ENCODE peak calls at places on chromosomes 3 and 15, in five cellular contexts. M is body of pancreas, D is mucosa of descending colon, I is BJ, W is colonic mucosa. K is an unnamed sample.

GRCh38 chr15:63874616-63875015 is 40.9 kb upstream of the HERC1 start:
- DNase-seq in M (no peak), W (no peak), D (no peak), I (no peak), K (no peak)

GRCh38 chr3:54999801-55000200 is 71.9 kb upstream of the LRTM1 start:
- DNase-seq in I (no peak), D (no peak), M (no peak), W (no peak), K (no peak)

GRCh38 chr3:141253811-141254210 is 22.2 kb downstream of the PXYLP1 start:
- DNase-seq in W (no peak), D (no peak), I (no peak), M (no peak), K (no peak)

GRCh38 chr3:128392812-128393544 is 73.7 kb downstream of the DNAJB8 start:
- DNase-seq in W (no peak), D (no peak), M (peak), I (no peak), K (no peak)

GRCh38 chr3:29384640-29385039 is 103.8 kb downstream of the RBMS3 start:
- DNase-seq in I (peak), W (no peak), M (no peak), D (no peak), K (peak)

GRCh38 chr3:55481918-55482495 is 5.1 kb downstream of the WNT5A start:
- DNase-seq in D (peak), M (peak), I (no peak), W (peak), K (no peak)

GRCh38 chr3:170989100-170989648 is 37.3 kb downstream of the SLC2A2 start:
- DNase-seq in I (no peak), D (no peak), M (no peak), W (no peak), K (no peak)

GRCh38 chr15:28892789-28893610 is 7.2 kb downstream of the APBA2 start:
- DNase-seq in W (no peak), I (peak), M (peak), D (no peak), K (no peak)

GRCh38 chr15:66233487-66234415 is 19.8 kb downstream of the MEGF11 start:
- DNase-seq in M (no peak), I (no peak), W (no peak), D (no peak), K (peak)

GRCh38 chr15:74301583-74302374 is 65.7 kb downstream of the CCDC33 start:
- DNase-seq in M (no peak), I (no peak), D (no peak), W (no peak), K (no peak)

GRCh38 chr3:119601154-119601553 is 3.5 kb downstream of the PLA1A start:
- DNase-seq in W (no peak), I (no peak), M (no peak), D (no peak), K (no peak)

GRCh38 chr3:70064194-70064787 is 64.8 kb downstream of the SAMMSON start:
- DNase-seq in W (peak), D (no peak), M (peak), I (no peak), K (peak)

GRCh38 chr3:53056442-53056841 is 10.6 kb upstream of the SFMBT1 start:
- DNase-seq in D (no peak), I (no peak), M (no peak), W (no peak), K (no peak)

GRCh38 chr3:40118031-40118610 is 191.4 kb upstream of the EIF1B start:
- DNase-seq in M (no peak), W (no peak), D (no peak), I (no peak), K (no peak)

GRCh38 chr15:52124270-52124878 is 11.8 kb upstream of the BCL2L10 start:
- DNase-seq in M (no peak), I (no peak), D (no peak), W (no peak), K (peak)

GRCh38 chr3:51704511-51704950 is 2.3 kb upstream of the GRM2 start:
- DNase-seq in W (no peak), D (peak), I (no peak), M (no peak), K (no peak)

GRCh38 chr15:52100807-52101206 is 11.8 kb downstream of the BCL2L10 start:
- DNase-seq in D (peak), W (peak), M (peak), I (peak), K (peak)

GRCh38 chr15:98555173-98555515 is 93.2 kb upstream of the IGF1R start:
- DNase-seq in I (no peak), D (no peak), M (peak), W (no peak), K (no peak)

GRCh38 chr15:50257924-50258323 is 7.6 kb downstream of the HDC start:
- DNase-seq in M (no peak), D (no peak), W (no peak), I (no peak), K (peak)

GRCh38 chr3:52518723-52519444 is 14.8 kb downstream of the NT5DC2 start:
- DNase-seq in D (peak), I (no peak), W (peak), M (no peak), K (no peak)

GRCh38 chr3:49639551-49639950 is 34.6 kb upstream of the APEH start:
- DNase-seq in D (no peak), M (no peak), W (no peak), I (no peak), K (no peak)

GRCh38 chr3:196994056-196994455 is 25.4 kb upstream of the PIGZ start:
- DNase-seq in M (no peak), D (peak), I (no peak), W (no peak), K (no peak)

GRCh38 chr3:146800484-146800883 is 195.3 kb upstream of the PLSCR5 start:
- DNase-seq in M (no peak), D (no peak), W (no peak), I (no peak), K (no peak)

GRCh38 chr15:80058851-80059785 is at the start of gene ZFAND6:
- DNase-seq in W (peak), D (peak), I (peak), M (peak), K (peak)

GRCh38 chr15:99732711-99733267 is 448 bp downstream of the LYSMD4 start:
- DNase-seq in D (no peak), M (peak), I (no peak), W (peak), K (peak)

GRCh38 chr3:176872771-176873209 is 324.5 kb downstream of the TBL1XR1 start:
- DNase-seq in W (peak), M (peak), I (no peak), D (peak), K (peak)

DNA sequence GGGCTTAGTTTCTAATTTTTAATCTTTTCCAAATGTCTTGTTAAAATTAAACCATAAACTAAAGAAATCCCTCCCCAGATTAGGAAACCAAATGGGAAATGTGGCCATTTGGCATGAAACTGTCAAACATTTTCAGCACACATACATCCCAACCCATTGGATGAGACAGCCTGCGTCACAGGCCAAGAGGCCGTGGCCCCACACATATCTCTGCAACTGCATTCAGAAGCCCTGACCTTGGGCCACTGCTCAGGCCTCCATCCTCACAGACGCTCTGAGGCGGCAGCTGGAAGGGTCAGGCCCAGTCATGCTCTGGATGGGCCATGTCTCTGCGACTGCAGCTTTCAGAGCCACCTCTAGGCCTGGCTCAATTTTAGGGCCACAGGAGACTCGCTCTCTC is 114.5 kb upstream of the THBS1 start:
- DNase-seq in D (peak), I (peak), M (peak), W (peak), K (no peak)
- TF ChIP-seq CTCF in D (no peak), I (peak), M (no peak), W (no peak), K (no peak)

GRCh38 chr3:178507507-178508442 is 28.5 kb upstream of the KCNMB2 start:
- DNase-seq in I (no peak), D (no peak), W (no peak), M (peak), K (no peak)
- H3K4me3 ChIP-seq in I (no peak), D (no peak), W (no peak), M (no peak), K (no peak)

GRCh38 chr3:66986406-66986805 is 11.7 kb upstream of the KBTBD8 start:
- DNase-seq in M (no peak), W (no peak), I (no peak), D (no peak), K (no peak)

GRCh38 chr3:66989241-66989640 is 8.9 kb upstream of the KBTBD8 start:
- DNase-seq in D (no peak), I (no peak), W (no peak), M (no peak), K (no peak)

GRCh38 chr3:66991478-66991877 is 6.6 kb upstream of the KBTBD8 start:
- DNase-seq in I (no peak), M (no peak), W (no peak), D (no peak), K (peak)

GRCh38 chr3:66993082-66993481 is 5.0 kb upstream of the KBTBD8 start:
- DNase-seq in W (no peak), D (no peak), I (no peak), M (no peak), K (no peak)

GRCh38 chr3:66989860-66990696 is 8.0 kb upstream of the KBTBD8 start:
- DNase-seq in M (peak), W (no peak), D (no peak), I (no peak), K (no peak)
- TF ChIP-seq CTCF in M (no peak), W (no peak), D (no peak), I (peak), K (peak)

DNA sequence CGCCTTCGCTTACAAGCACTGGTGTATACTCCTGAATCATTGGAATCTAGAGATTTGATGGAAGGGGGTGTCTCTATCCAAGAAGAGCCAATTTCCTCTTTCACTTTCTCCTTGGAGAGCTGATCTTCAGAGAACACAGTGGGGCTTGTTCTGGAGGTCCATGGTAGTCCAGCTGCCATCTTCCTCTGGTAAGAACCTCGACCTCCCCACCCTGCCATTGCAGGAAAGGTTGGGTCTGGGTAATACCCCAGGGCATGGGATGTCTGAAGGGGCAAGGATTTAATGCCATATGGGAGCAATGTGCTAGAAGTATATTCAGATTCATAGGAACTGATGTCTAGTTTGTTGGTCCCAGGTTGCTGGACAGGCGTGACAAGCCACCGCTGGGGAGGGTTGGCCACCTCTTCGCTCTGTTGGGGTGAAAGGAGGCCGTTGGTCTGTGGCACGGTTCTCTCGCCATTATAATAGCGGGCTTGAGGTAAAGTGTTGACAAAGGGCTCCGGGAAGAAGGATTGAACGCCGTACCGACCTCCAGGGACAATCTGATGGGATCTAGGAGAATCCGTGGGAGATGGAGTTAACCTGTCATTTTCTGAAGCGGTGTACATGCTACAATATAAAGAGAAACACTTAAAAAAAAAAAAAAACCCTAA is 4.8 kb downstream of the EOMES start:
- DNase-seq in W (no peak), I (no peak), D (no peak), M (no peak), K (no peak)
- H3K4me3 ChIP-seq in W (no peak), I (no peak), D (no peak), M (no peak), K (no peak)

GRCh38 chr3:98233468-98233867 is 30.6 kb upstream of the OR5H6 start:
- DNase-seq in I (no peak), M (no peak), D (no peak), W (no peak), K (no peak)

GRCh38 chr3:98232489-98232888 is 31.6 kb upstream of the OR5H6 start:
- DNase-seq in I (no peak), W (no peak), M (no peak), D (no peak), K (no peak)
- TF ChIP-seq CTCF in I (no peak), W (no peak), M (no peak), D (no peak), K (no peak)

DNA sequence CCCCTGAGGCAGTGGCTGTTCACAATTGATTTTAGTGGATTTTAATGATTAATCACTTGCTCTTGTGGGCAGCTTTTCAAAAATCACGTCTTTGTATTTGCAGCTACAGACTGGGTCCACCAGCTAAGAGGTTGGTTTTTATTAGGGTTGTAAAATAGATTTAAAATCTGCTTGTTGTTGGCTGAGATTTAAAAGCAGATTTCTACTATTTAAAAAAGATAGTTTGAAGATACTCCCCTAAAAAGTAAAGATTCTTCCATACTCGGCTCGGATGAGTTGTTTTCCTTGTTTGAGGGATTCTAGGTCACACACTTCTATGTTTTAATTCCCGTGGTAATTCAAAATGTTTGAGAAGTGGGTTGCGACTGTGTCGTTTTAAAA is 1.7 kb downstream of the KLHL24 start:
- DNase-seq in D (no peak), I (no peak), M (no peak), W (no peak), K (no peak)
- H3K4me3 ChIP-seq in D (peak), I (peak), M (peak), W (peak), K (peak)

GRCh38 chr3:127373701-127374625 is 86.1 kb upstream of the PRR20G start:
- DNase-seq in W (peak), M (no peak), I (no peak), D (peak), K (no peak)
- TF ChIP-seq CTCF in W (no peak), M (no peak), I (peak), D (no peak), K (peak)

DNA sequence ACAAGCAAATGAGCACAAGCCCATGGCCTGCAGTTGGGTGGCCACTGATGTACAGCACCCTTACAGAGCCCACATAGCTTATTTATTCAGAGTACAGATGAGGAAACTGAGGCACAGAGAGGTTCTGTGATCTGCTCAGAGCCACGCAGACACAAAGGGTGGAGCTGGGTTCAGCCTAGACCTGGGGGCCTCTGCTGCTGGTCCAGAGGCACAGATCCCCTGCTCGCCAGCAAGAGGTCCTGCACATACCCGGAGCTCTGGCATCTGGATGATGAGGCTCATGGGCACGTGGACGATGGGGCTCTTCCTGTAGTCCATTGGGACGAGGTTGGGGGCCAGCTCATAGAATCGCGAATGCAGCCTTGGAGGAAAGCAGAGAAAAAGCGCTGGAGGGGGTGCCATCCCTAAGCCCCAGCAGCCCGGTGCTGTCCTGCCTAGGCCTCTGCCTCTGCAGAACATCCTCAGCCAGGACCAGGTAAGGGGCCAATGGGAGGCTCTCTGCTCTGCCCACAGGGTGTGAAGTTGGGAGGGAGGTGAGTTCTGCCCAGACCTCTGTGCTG is 18.6 kb downstream of the SH2D7 start:
- DNase-seq in M (no peak), I (no peak), D (no peak), W (no peak), K (no peak)
- H3K4me3 ChIP-seq in M (no peak), I (no peak), D (no peak), W (no peak), K (no peak)

GRCh38 chr3:63029326-63029725 is 154.1 kb upstream of the CADPS start:
- DNase-seq in D (no peak), W (no peak), I (no peak), M (no peak), K (no peak)

GRCh38 chr3:63030666-63031065 is 155.4 kb upstream of the CADPS start:
- DNase-seq in W (no peak), I (no peak), M (no peak), D (no peak), K (no peak)

GRCh38 chr3:63029921-63030320 is 154.7 kb upstream of the CADPS start:
- DNase-seq in W (no peak), M (no peak), D (no peak), I (no peak), K (no peak)

GRCh38 chr3:63034106-63034505 is 158.9 kb upstream of the CADPS start:
- DNase-seq in I (no peak), M (no peak), D (no peak), W (no peak), K (no peak)

GRCh38 chr3:63032876-63033275 is 157.7 kb upstream of the CADPS start:
- DNase-seq in M (no peak), W (no peak), I (no peak), D (no peak), K (no peak)
- TF ChIP-seq CTCF in M (no peak), W (no peak), I (no peak), D (no peak), K (no peak)

DNA sequence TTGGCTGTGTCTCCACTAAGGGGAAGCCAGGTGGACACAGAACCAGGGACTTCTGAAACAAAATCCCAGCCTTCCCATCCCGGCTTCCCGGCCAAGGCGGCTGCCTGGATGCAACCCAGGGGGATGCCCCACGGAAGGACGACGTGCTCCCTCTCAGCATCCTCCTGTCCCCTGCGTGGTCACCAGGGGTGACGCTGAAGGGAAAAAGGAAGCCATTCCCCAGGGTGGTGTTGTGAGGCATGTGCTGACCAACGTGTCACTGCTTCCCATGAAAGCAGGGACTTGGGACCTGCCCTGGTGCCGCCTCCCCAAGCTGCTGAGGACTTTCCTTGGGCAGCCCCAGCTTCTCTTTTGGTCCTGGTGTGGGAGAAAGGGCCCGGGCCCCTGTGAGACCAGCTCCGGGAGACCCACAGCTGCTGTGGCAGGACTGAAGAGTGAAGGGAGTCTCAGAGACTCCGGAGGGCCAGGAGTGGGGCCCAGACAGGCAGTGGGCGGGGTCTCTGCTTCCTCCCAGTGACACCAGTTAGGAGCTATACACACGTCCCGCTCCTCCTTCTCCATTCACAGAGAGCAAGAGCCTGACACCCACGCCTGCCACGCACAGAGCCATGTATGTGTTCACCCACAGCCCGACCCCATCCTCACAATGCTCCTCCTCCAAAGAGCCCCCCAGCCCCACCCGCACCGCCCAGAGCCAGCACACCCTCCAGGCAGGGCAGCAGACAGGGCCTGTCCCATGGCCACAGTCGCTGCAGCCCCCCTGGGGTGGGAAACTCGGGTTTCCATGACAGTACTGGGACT is 139.1 kb downstream of the NUP210 start:
- DNase-seq in M (no peak), W (no peak), I (no peak), D (no peak), K (no peak)
- H3K4me3 ChIP-seq in M (no peak), W (no peak), I (no peak), D (no peak), K (no peak)